ENCODE peak calls at places on chromosomes 4 and X, in nine cellular contexts. One of them, this sample, is unnamed. For H3K4me1, the result is how much of the 10 kb centered on the place peaks cover.

GRCh38 chr4:69813628-69814027 is 46.3 kb downstream of the SULT1E1 start:
- DNase-seq in endothelial cell of umbilical vein: no peak
- DNase-seq in PC-9: no peak
- DNase-seq in CD8-positive, alpha-beta memory T cell: no peak
- DNase-seq in upper lobe of right lung: no peak
- DNase-seq in lung: no peak
- DNase-seq in mucosa of descending colon: no peak
- DNase-seq in heart left ventricle: no peak
- DNase-seq in lower lobe of right lung: no peak
- DNase-seq in this sample: no peak

GRCh38 chr4:2076908-2077534 is 17.9 kb downstream of the NAT8L start:
- DNase-seq in mucosa of descending colon: no peak
- DNase-seq in lower lobe of right lung: no peak
- DNase-seq in endothelial cell of umbilical vein: no peak
- DNase-seq in heart left ventricle: no peak
- DNase-seq in PC-9: no peak
- DNase-seq in upper lobe of right lung: peak
- DNase-seq in CD8-positive, alpha-beta memory T cell: peak
- DNase-seq in lung: no peak
- DNase-seq in this sample: no peak

GRCh38 chrX:13901354-13901753 is 84.5 kb upstream of the GPM6B start:
- DNase-seq in mucosa of descending colon: no peak
- DNase-seq in lower lobe of right lung: no peak
- DNase-seq in endothelial cell of umbilical vein: no peak
- DNase-seq in PC-9: no peak
- DNase-seq in heart left ventricle: no peak
- DNase-seq in CD8-positive, alpha-beta memory T cell: no peak
- DNase-seq in lung: no peak
- DNase-seq in upper lobe of right lung: no peak
- DNase-seq in this sample: no peak

GRCh38 chr4:4460759-4461158 is 73.9 kb downstream of the NSG1 start:
- DNase-seq in CD8-positive, alpha-beta memory T cell: no peak
- DNase-seq in PC-9: no peak
- DNase-seq in heart left ventricle: no peak
- DNase-seq in upper lobe of right lung: no peak
- DNase-seq in lower lobe of right lung: no peak
- DNase-seq in endothelial cell of umbilical vein: no peak
- DNase-seq in mucosa of descending colon: no peak
- DNase-seq in lung: no peak
- DNase-seq in this sample: no peak

GRCh38 chrX:77346859-77347258 is 100.3 kb upstream of the FGF16 start:
- DNase-seq in lower lobe of right lung: no peak
- DNase-seq in endothelial cell of umbilical vein: no peak
- DNase-seq in upper lobe of right lung: no peak
- DNase-seq in heart left ventricle: no peak
- DNase-seq in CD8-positive, alpha-beta memory T cell: no peak
- DNase-seq in PC-9: no peak
- DNase-seq in lung: no peak
- DNase-seq in mucosa of descending colon: no peak
- DNase-seq in this sample: no peak

GRCh38 chrX:66728818-66729271 is 90.0 kb upstream of the EDA2R start:
- DNase-seq in upper lobe of right lung: peak
- DNase-seq in endothelial cell of umbilical vein: peak
- DNase-seq in heart left ventricle: peak
- DNase-seq in CD8-positive, alpha-beta memory T cell: peak
- DNase-seq in lower lobe of right lung: peak
- DNase-seq in mucosa of descending colon: peak
- DNase-seq in lung: peak
- DNase-seq in PC-9: peak
- DNase-seq in this sample: peak

GRCh38 chr4:1805493-1806222 is 12.6 kb downstream of the FGFR3 start:
- DNase-seq in CD8-positive, alpha-beta memory T cell: no peak
- DNase-seq in lower lobe of right lung: no peak
- DNase-seq in PC-9: no peak
- DNase-seq in upper lobe of right lung: no peak
- DNase-seq in heart left ventricle: no peak
- DNase-seq in lung: no peak
- DNase-seq in endothelial cell of umbilical vein: no peak
- DNase-seq in mucosa of descending colon: no peak
- DNase-seq in this sample: no peak

GRCh38 chr4:20878806-20879205 is 178.5 kb downstream of the PACRGL start:
- DNase-seq in lower lobe of right lung: no peak
- DNase-seq in upper lobe of right lung: no peak
- DNase-seq in endothelial cell of umbilical vein: no peak
- DNase-seq in heart left ventricle: no peak
- DNase-seq in CD8-positive, alpha-beta memory T cell: no peak
- DNase-seq in PC-9: no peak
- DNase-seq in lung: no peak
- DNase-seq in mucosa of descending colon: no peak
- DNase-seq in this sample: no peak

GRCh38 chr4:140242357-140243284 is 88.6 kb upstream of the MAML3 start:
- DNase-seq in lower lobe of right lung: peak
- DNase-seq in lung: no peak
- DNase-seq in heart left ventricle: no peak
- DNase-seq in CD8-positive, alpha-beta memory T cell: no peak
- DNase-seq in upper lobe of right lung: no peak
- DNase-seq in PC-9: no peak
- DNase-seq in endothelial cell of umbilical vein: no peak
- DNase-seq in mucosa of descending colon: no peak
- DNase-seq in this sample: no peak

GRCh38 chr4:1863297-1864033 is 7.5 kb upstream of the LETM1 start:
- DNase-seq in heart left ventricle: no peak
- DNase-seq in mucosa of descending colon: peak
- DNase-seq in CD8-positive, alpha-beta memory T cell: no peak
- DNase-seq in lung: no peak
- DNase-seq in lower lobe of right lung: no peak
- DNase-seq in PC-9: no peak
- DNase-seq in upper lobe of right lung: no peak
- DNase-seq in endothelial cell of umbilical vein: no peak
- DNase-seq in this sample: no peak

GRCh38 chr4:3388461-3389185 is 53.1 kb upstream of the HGFAC start:
- DNase-seq in upper lobe of right lung: peak
- DNase-seq in heart left ventricle: no peak
- DNase-seq in PC-9: no peak
- DNase-seq in endothelial cell of umbilical vein: peak
- DNase-seq in lower lobe of right lung: peak
- DNase-seq in CD8-positive, alpha-beta memory T cell: no peak
- DNase-seq in mucosa of descending colon: no peak
- DNase-seq in lung: no peak
- DNase-seq in this sample: no peak

GRCh38 chr4:73612032-73612431 is 8.2 kb downstream of the RASSF6 start:
- DNase-seq in heart left ventricle: no peak
- DNase-seq in mucosa of descending colon: no peak
- DNase-seq in lung: no peak
- DNase-seq in endothelial cell of umbilical vein: no peak
- DNase-seq in PC-9: no peak
- DNase-seq in upper lobe of right lung: no peak
- DNase-seq in lower lobe of right lung: no peak
- DNase-seq in CD8-positive, alpha-beta memory T cell: no peak
- DNase-seq in this sample: no peak
- H3K4me1 ChIP-seq in heart left ventricle: under half
- H3K4me1 ChIP-seq in mucosa of descending colon: under half
- H3K4me1 ChIP-seq in lung: under half
- H3K4me1 ChIP-seq in endothelial cell of umbilical vein: under half
- H3K4me1 ChIP-seq in PC-9: under half
- H3K4me1 ChIP-seq in upper lobe of right lung: under half
- H3K4me1 ChIP-seq in lower lobe of right lung: under half
- H3K4me1 ChIP-seq in CD8-positive, alpha-beta memory T cell: under half
- H3K4me1 ChIP-seq in this sample: under half

GRCh38 chr4:153472122-153473037 is 6.2 kb downstream of the TMEM131L start:
- DNase-seq in CD8-positive, alpha-beta memory T cell: no peak
- DNase-seq in endothelial cell of umbilical vein: no peak
- DNase-seq in lower lobe of right lung: no peak
- DNase-seq in lung: no peak
- DNase-seq in mucosa of descending colon: no peak
- DNase-seq in PC-9: no peak
- DNase-seq in heart left ventricle: no peak
- DNase-seq in upper lobe of right lung: no peak
- DNase-seq in this sample: no peak

GRCh38 chr4:153468587-153468986 is 2.4 kb downstream of the TMEM131L start:
- DNase-seq in CD8-positive, alpha-beta memory T cell: no peak
- DNase-seq in mucosa of descending colon: no peak
- DNase-seq in upper lobe of right lung: no peak
- DNase-seq in endothelial cell of umbilical vein: no peak
- DNase-seq in lower lobe of right lung: no peak
- DNase-seq in PC-9: no peak
- DNase-seq in lung: no peak
- DNase-seq in heart left ventricle: no peak
- DNase-seq in this sample: no peak

GRCh38 chr4:153467897-153468262 is 1.7 kb downstream of the TMEM131L start:
- DNase-seq in upper lobe of right lung: no peak
- DNase-seq in mucosa of descending colon: no peak
- DNase-seq in lung: no peak
- DNase-seq in heart left ventricle: no peak
- DNase-seq in lower lobe of right lung: no peak
- DNase-seq in CD8-positive, alpha-beta memory T cell: no peak
- DNase-seq in PC-9: no peak
- DNase-seq in endothelial cell of umbilical vein: no peak
- DNase-seq in this sample: no peak

GRCh38 chr4:153474251-153474650 is 8.1 kb downstream of the TMEM131L start:
- DNase-seq in PC-9: no peak
- DNase-seq in endothelial cell of umbilical vein: no peak
- DNase-seq in upper lobe of right lung: no peak
- DNase-seq in lung: no peak
- DNase-seq in lower lobe of right lung: no peak
- DNase-seq in heart left ventricle: no peak
- DNase-seq in mucosa of descending colon: no peak
- DNase-seq in CD8-positive, alpha-beta memory T cell: no peak
- DNase-seq in this sample: no peak

DNA sequence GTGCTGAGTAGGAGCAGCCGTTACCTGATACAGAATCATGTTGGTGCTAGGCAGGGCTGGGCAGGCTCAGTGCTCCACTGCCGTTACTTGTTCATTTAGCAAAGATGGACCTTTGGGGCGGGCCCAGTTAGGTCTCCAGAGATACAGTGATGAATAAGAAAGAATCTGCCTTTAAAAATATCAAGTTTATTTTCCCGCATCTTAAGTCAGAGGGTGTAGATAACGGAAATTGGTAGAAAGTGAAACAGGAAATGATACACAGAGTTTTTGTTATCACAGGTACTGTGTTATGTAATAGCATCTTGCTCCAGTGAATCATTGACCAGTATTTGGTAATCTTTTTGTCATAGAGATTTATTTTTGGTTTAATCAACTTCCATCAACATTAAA is 5.5 kb downstream of the TMEM131L start:
- DNase-seq in endothelial cell of umbilical vein: no peak
- DNase-seq in CD8-positive, alpha-beta memory T cell: peak
- DNase-seq in heart left ventricle: no peak
- DNase-seq in lung: no peak
- DNase-seq in lower lobe of right lung: no peak
- DNase-seq in PC-9: peak
- DNase-seq in upper lobe of right lung: no peak
- DNase-seq in mucosa of descending colon: no peak
- DNase-seq in this sample: no peak
- H3K4me1 ChIP-seq in endothelial cell of umbilical vein: under half
- H3K4me1 ChIP-seq in CD8-positive, alpha-beta memory T cell: half or more
- H3K4me1 ChIP-seq in heart left ventricle: under half
- H3K4me1 ChIP-seq in lung: under half
- H3K4me1 ChIP-seq in lower lobe of right lung: under half
- H3K4me1 ChIP-seq in PC-9: under half
- H3K4me1 ChIP-seq in upper lobe of right lung: under half
- H3K4me1 ChIP-seq in mucosa of descending colon: under half
- H3K4me1 ChIP-seq in this sample: under half

GRCh38 chr4:169663402-169663801 is 43.0 kb downstream of the CLCN3 start:
- DNase-seq in endothelial cell of umbilical vein: no peak
- DNase-seq in upper lobe of right lung: no peak
- DNase-seq in mucosa of descending colon: no peak
- DNase-seq in heart left ventricle: no peak
- DNase-seq in PC-9: no peak
- DNase-seq in lower lobe of right lung: no peak
- DNase-seq in lung: no peak
- DNase-seq in CD8-positive, alpha-beta memory T cell: no peak
- DNase-seq in this sample: no peak
- H3K4me1 ChIP-seq in endothelial cell of umbilical vein: half or more
- H3K4me1 ChIP-seq in upper lobe of right lung: under half
- H3K4me1 ChIP-seq in mucosa of descending colon: under half
- H3K4me1 ChIP-seq in heart left ventricle: under half
- H3K4me1 ChIP-seq in PC-9: under half
- H3K4me1 ChIP-seq in lower lobe of right lung: under half
- H3K4me1 ChIP-seq in lung: under half
- H3K4me1 ChIP-seq in CD8-positive, alpha-beta memory T cell: under half
- H3K4me1 ChIP-seq in this sample: under half

GRCh38 chrX:16868920-16869319 is 1.2 kb downstream of the RBBP7 start:
- DNase-seq in mucosa of descending colon: no peak
- DNase-seq in lower lobe of right lung: no peak
- DNase-seq in upper lobe of right lung: no peak
- DNase-seq in endothelial cell of umbilical vein: peak
- DNase-seq in PC-9: no peak
- DNase-seq in lung: no peak
- DNase-seq in CD8-positive, alpha-beta memory T cell: no peak
- DNase-seq in heart left ventricle: no peak
- DNase-seq in this sample: no peak

GRCh38 chrX:16869393-16870094 is 618 bp downstream of the RBBP7 start:
- DNase-seq in mucosa of descending colon: peak
- DNase-seq in lung: no peak
- DNase-seq in heart left ventricle: peak
- DNase-seq in lower lobe of right lung: peak
- DNase-seq in PC-9: no peak
- DNase-seq in endothelial cell of umbilical vein: peak
- DNase-seq in upper lobe of right lung: peak
- DNase-seq in CD8-positive, alpha-beta memory T cell: peak
- DNase-seq in this sample: peak

GRCh38 chrX:16873106-16873505 is 2.9 kb upstream of the RBBP7 start:
- DNase-seq in lower lobe of right lung: no peak
- DNase-seq in endothelial cell of umbilical vein: no peak
- DNase-seq in heart left ventricle: no peak
- DNase-seq in PC-9: no peak
- DNase-seq in upper lobe of right lung: no peak
- DNase-seq in mucosa of descending colon: no peak
- DNase-seq in lung: no peak
- DNase-seq in CD8-positive, alpha-beta memory T cell: no peak
- DNase-seq in this sample: no peak

GRCh38 chrX:16870095-16870860 is at the start of gene RBBP7:
- DNase-seq in PC-9: peak
- DNase-seq in heart left ventricle: peak
- DNase-seq in lung: peak
- DNase-seq in endothelial cell of umbilical vein: peak
- DNase-seq in lower lobe of right lung: peak
- DNase-seq in CD8-positive, alpha-beta memory T cell: peak
- DNase-seq in upper lobe of right lung: peak
- DNase-seq in mucosa of descending colon: peak
- DNase-seq in this sample: peak

DNA sequence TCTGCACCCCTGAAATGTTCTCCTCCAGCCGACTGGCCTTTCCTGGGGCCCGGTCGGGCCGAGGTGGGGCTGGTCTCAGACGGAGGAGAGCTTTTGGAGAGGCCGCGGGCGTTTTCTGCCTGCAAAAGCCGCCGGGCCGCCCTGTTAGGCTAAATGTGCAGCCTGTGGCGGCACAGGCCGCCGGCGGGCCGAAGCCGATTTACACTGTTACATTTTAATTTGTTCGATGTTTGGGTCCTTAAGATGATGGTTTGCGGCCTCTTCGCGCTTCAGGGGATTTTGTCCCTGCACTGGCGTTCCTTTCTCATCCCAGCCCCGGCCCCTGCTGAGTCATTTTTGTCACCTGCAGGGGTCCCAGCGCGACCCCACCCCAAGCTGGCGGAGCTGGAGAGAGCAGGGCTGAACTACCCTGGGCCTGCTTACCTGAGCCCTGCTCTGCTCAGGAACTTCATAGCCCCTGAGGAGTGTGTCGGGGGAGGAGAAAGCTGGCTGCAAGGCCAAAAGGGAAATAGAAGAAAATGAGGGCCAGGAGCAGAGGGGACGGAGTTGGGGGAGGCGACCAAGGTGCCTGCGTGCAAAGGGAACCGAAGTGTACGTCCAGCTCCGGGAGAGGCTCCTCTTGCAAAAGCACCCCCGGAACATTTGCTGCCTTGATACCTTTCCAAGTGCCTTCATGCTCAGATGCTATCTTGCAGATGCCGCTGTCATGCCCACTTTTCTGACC is 861 bp upstream of the RBBP7 start:
- DNase-seq in lung: no peak
- DNase-seq in lower lobe of right lung: peak
- DNase-seq in CD8-positive, alpha-beta memory T cell: no peak
- DNase-seq in mucosa of descending colon: peak
- DNase-seq in upper lobe of right lung: no peak
- DNase-seq in endothelial cell of umbilical vein: peak
- DNase-seq in PC-9: peak
- DNase-seq in heart left ventricle: peak
- DNase-seq in this sample: peak
- H3K4me1 ChIP-seq in lung: under half
- H3K4me1 ChIP-seq in lower lobe of right lung: under half
- H3K4me1 ChIP-seq in CD8-positive, alpha-beta memory T cell: under half
- H3K4me1 ChIP-seq in mucosa of descending colon: under half
- H3K4me1 ChIP-seq in upper lobe of right lung: under half
- H3K4me1 ChIP-seq in endothelial cell of umbilical vein: under half
- H3K4me1 ChIP-seq in PC-9: under half
- H3K4me1 ChIP-seq in heart left ventricle: under half
- H3K4me1 ChIP-seq in this sample: under half

This sample was measured in gastrocnemius medialis.